ENCODE peak calls at places on chromosomes 5 and 9, in eight cellular contexts. W, G, Z, K, S, V, U and R are unnamed samples.

GRCh38 chr5:103037673-103038455 is 82.1 kb downstream of the GIN1 start:
- DNase-seq in K (no peak), V (peak; percentile 61), Z (no peak), S (no peak), U (no peak), W (no peak), G (no peak), R (no peak)

GRCh38 chr9:107586493-107586892 is 96.9 kb upstream of the KLF4 start:
- DNase-seq in S (no peak), K (no peak), V (no peak), Z (no peak), G (no peak), U (no peak), W (no peak), R (no peak)

GRCh38 chr5:127705120-127705892 is 2.1 kb downstream of the CCDC192 start:
- DNase-seq in U (peak; percentile 69), W (peak; percentile 68), G (peak; percentile 44), S (no peak), K (peak; percentile 90), V (peak; percentile 66), Z (no peak), R (peak; percentile 75)

GRCh38 chr5:126385509-126385908 is 37.7 kb upstream of the GRAMD2B start:
- DNase-seq in V (peak; percentile 67), U (peak; percentile 19), Z (no peak), K (no peak), G (no peak), W (no peak), S (no peak), R (no peak)

GRCh38 chr5:110058175-110058574 is 368.4 kb downstream of the MAN2A1 start:
- DNase-seq in G (no peak), V (no peak), K (no peak), Z (no peak), W (no peak), S (no peak), U (no peak), R (no peak)

GRCh38 chr5:134267366-134268018 is 41.6 kb upstream of the PPP2CA start:
- DNase-seq in S (no peak), Z (no peak), W (no peak), V (peak; percentile 60), G (no peak), K (peak; percentile 34), U (peak; percentile 31), R (peak; percentile 64)

GRCh38 chr5:96344678-96345612 is 88.1 kb downstream of the PCSK1 start:
- DNase-seq in S (peak; percentile 52), W (peak; percentile 68), Z (no peak), V (peak; percentile 85), U (peak; percentile 82), G (peak; percentile 66), K (peak; percentile 94), R (peak; percentile 84)

GRCh38 chr5:132344775-132345514 is 24.6 kb upstream of the SLC22A5 start:
- DNase-seq in Z (no peak), V (peak; percentile 45), U (no peak), W (no peak), G (no peak), K (no peak), S (no peak), R (no peak)

GRCh38 chr5:15799014-15799413 is 299.0 kb downstream of the FBXL7 start:
- DNase-seq in V (no peak), U (no peak), K (no peak), W (no peak), S (no peak), Z (no peak), G (no peak), R (no peak)

GRCh38 chr5:128632264-128632663 is 94.2 kb upstream of the FBN2 start:
- DNase-seq in G (no peak), W (no peak), Z (no peak), V (peak; percentile 72), U (no peak), S (no peak), K (peak; percentile 41), R (no peak)

GRCh38 chr5:41925555-41925946 is 470 bp downstream of the FBXO4 start:
- DNase-seq in Z (no peak), S (no peak), U (peak; percentile 33), G (no peak), W (no peak), V (peak; percentile 58), K (peak; percentile 49), R (peak; percentile 50)

GRCh38 chr5:102715405-102715804 is 39.7 kb upstream of the PAM start:
- DNase-seq in S (no peak), K (peak; percentile 86), Z (no peak), W (peak; percentile 64), G (peak; percentile 53), U (peak; percentile 93), V (peak; percentile 84), R (peak; percentile 84)

GRCh38 chr9:89383721-89384300 is 65.5 kb downstream of the SECISBP2 start:
- DNase-seq in G (no peak), S (no peak), K (no peak), Z (no peak), V (no peak), W (no peak), U (no peak), R (no peak)

GRCh38 chr9:89515416-89515815 is 17.5 kb upstream of the SEMA4D start:
- DNase-seq in U (no peak), K (no peak), V (peak; percentile 18), S (no peak), W (no peak), G (no peak), Z (no peak), R (no peak)

DNA sequence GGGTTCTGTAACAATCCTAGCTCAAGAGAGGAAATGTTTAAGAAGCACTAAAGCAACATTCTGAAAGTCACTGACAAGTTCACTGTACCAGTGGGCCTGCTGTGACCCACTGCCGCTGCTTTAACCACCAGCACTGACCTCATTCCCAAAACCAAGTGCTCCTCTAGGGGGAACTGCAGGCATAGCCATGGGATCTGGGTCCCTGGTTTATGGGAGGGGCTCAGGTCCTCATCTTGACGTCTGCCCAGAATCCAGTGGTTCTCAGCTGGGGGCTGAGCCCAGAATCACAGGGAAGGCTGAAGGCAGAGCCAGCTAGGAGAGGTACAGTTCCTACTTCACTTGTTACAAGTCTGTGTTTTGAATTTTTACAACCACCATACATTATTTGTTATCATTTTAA is 36.1 kb upstream of the SLC2A8 start:
- DNase-seq in S (peak; percentile 55), U (no peak), K (peak; percentile 47), W (no peak), Z (no peak), G (no peak), V (peak; percentile 28), R (peak; percentile 51)
- TF ChIP-seq CTCF in S (peak; percentile 13), U (peak; percentile 11), K (peak; percentile 40), W (peak; percentile 24), Z (no peak), G (peak; percentile 44), V (peak; percentile 48), R (peak; percentile 40)

GRCh38 chr9:133793471-133793870 is 55.3 kb upstream of the SARDH start:
- DNase-seq in V (no peak), K (no peak), Z (no peak), W (no peak), S (no peak), U (no peak), G (no peak), R (no peak)

GRCh38 chr9:133794006-133794760 is 56.0 kb upstream of the SARDH start:
- DNase-seq in K (no peak), W (no peak), V (no peak), G (no peak), U (no peak), Z (no peak), S (peak; percentile 19), R (no peak)

GRCh38 chr9:133791735-133792649 is 53.8 kb upstream of the SARDH start:
- DNase-seq in U (no peak), W (no peak), S (no peak), Z (no peak), G (no peak), V (no peak), K (no peak), R (no peak)

GRCh38 chr9:133791069-133791468 is 52.9 kb upstream of the SARDH start:
- DNase-seq in K (no peak), S (no peak), U (no peak), W (no peak), Z (no peak), V (no peak), G (no peak), R (no peak)

DNA sequence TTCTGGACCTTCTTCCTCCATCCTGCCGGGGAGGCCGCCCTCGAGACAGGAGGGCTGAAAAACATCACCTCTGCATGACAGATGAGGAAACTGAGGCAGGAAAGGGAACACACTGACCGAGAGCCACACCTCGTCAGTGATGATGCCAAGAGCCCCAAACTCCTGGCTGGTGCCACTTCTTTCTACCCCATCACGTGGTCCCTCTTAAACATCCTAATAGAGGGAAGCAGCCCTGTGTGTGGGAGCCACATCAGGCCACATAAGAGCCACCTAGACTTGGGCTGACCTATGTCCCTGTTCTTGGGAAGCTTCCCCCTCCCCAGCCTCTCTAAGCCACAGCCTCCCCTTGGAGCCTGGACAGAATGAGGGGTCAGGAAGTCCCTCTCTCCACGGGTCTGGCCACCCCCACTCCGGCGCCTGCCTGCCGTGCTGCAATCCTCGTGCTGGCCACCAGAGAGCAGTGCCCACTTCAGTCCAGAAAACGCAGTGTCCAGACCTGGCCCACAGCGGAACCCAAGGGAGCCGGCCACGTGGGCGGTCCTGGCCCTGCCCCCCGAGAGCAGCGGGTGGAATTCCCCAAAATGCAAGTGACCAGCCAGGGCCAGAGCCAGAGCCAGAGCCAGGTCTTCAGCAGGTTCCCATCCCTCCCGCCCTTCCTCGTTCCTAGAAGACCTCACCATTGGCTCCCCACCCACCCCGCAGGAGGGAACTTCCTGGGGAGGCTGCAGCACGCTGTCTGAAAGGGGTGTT is 54.7 kb upstream of the SARDH start:
- DNase-seq in Z (peak; percentile 68), V (peak; percentile 49), S (peak; percentile 70), G (peak; percentile 48), K (peak; percentile 74), W (peak; percentile 20), U (peak; percentile 65), R (peak; percentile 74)
- H3K4me3 ChIP-seq in Z (no peak overlapping the region), V (no peak overlapping the region), S (no peak overlapping the region), G (no peak overlapping the region), K (no peak overlapping the region), W (no peak overlapping the region), U (no peak overlapping the region), R (no peak overlapping the region)

DNA sequence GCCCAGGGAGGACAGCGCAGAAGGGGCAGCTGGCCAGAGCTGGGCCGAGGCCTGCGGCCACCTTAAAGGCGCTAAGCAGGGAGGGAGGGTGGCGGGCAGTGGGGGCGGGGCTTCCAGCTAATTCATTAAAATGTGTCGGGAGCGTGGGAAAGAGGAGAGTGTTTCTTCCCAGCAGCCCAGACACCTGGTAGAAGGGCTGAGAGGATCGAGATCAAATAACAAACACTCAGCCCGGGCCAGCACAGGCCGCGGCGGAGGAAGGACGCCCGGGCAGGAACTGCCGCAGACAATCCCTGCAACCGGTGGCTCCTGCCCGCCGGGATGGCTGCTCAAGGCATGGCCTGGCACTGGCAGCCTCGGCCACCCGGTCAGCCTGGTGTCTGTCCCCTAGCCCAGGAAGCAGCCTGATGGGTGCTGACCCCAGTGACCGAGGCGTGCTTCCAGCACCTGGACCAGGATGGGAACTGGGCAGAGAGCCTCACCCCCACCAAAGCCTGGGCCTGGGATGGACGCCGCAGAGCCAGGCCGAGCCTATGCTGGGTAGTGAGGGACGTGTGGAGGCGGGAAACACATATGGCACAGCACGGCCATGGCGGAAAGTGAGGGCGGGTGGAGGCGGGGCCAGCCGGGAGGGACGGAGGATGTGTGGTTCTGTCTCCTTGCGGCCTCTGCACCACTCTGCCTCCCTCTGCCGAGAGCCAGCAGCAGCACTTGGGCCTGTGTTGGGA is 3.2 kb upstream of the NRARP start:
- DNase-seq in U (no peak), Z (peak; percentile 46), V (no peak), S (peak; percentile 59), G (no peak), W (no peak), K (no peak), R (peak; percentile 42)
- TF ChIP-seq CTCF in U (no peak), Z (peak; percentile 22), V (no peak), S (peak; percentile 13), G (peak; percentile 9), W (peak; percentile 14), K (no peak), R (peak; percentile 21)

GRCh38 chr5:5182508-5183191 is 42.5 kb downstream of the ADAMTS16 start:
- DNase-seq in W (no peak), Z (no peak), K (no peak), G (no peak), V (no peak), U (no peak), S (no peak), R (no peak)
- H3K4me3 ChIP-seq in W (no peak overlapping the region), Z (no peak overlapping the region), K (no peak overlapping the region), G (no peak overlapping the region), V (no peak overlapping the region), U (no peak overlapping the region), S (no peak overlapping the region), R (no peak overlapping the region)